ENCODE peak calls at places on chromosomes 7 and 10, in nine cellular contexts. One of them, this sample, is unnamed.

GRCh38 chr7:17158261-17158660 is 140.2 kb upstream of the AHR start:
- DNase-seq in G401: no peak
- DNase-seq in D341Med: no peak
- DNase-seq in NCI-H2081 treated with DMSO at 0.1 percent for 48 hours: no peak
- DNase-seq in NCI-H446: no peak
- DNase-seq in activated naive CD4-positive, alpha-beta T cell treated with anti-CD3 and anti-CD28 coated beads, Interleukin-2, amount 50 U/mL, for 16 hours: no peak
- DNase-seq in A549: no peak
- DNase-seq in AG20443: no peak
- DNase-seq in ACHN: no peak
- DNase-seq in this sample: no peak

GRCh38 chr10:21364196-21365114 is 161.0 kb downstream of the SKIDA1 start:
- DNase-seq in AG20443: peak
- DNase-seq in activated naive CD4-positive, alpha-beta T cell treated with anti-CD3 and anti-CD28 coated beads, Interleukin-2, amount 50 U/mL, for 16 hours: no peak
- DNase-seq in NCI-H446: no peak
- DNase-seq in ACHN: peak
- DNase-seq in D341Med: no peak
- DNase-seq in NCI-H2081 treated with DMSO at 0.1 percent for 48 hours: no peak
- DNase-seq in G401: peak
- DNase-seq in A549: peak
- DNase-seq in this sample: peak

GRCh38 chr7:111937164-111937563 is 269.0 kb downstream of the DOCK4 start:
- DNase-seq in activated naive CD4-positive, alpha-beta T cell treated with anti-CD3 and anti-CD28 coated beads, Interleukin-2, amount 50 U/mL, for 16 hours: no peak
- DNase-seq in G401: no peak
- DNase-seq in ACHN: no peak
- DNase-seq in D341Med: no peak
- DNase-seq in AG20443: no peak
- DNase-seq in NCI-H446: no peak
- DNase-seq in NCI-H2081 treated with DMSO at 0.1 percent for 48 hours: no peak
- DNase-seq in A549: no peak
- DNase-seq in this sample: no peak

GRCh38 chr7:45107356-45107755 is 4.1 kb downstream of the TBRG4 start:
- DNase-seq in ACHN: no peak
- DNase-seq in AG20443: no peak
- DNase-seq in D341Med: no peak
- DNase-seq in activated naive CD4-positive, alpha-beta T cell treated with anti-CD3 and anti-CD28 coated beads, Interleukin-2, amount 50 U/mL, for 16 hours: no peak
- DNase-seq in NCI-H446: no peak
- DNase-seq in G401: no peak
- DNase-seq in NCI-H2081 treated with DMSO at 0.1 percent for 48 hours: no peak
- DNase-seq in A549: no peak
- DNase-seq in this sample: no peak

GRCh38 chr7:91069146-91069545 is 195.1 kb upstream of the FZD1 start:
- DNase-seq in A549: no peak
- DNase-seq in D341Med: no peak
- DNase-seq in NCI-H2081 treated with DMSO at 0.1 percent for 48 hours: no peak
- DNase-seq in activated naive CD4-positive, alpha-beta T cell treated with anti-CD3 and anti-CD28 coated beads, Interleukin-2, amount 50 U/mL, for 16 hours: no peak
- DNase-seq in NCI-H446: no peak
- DNase-seq in G401: no peak
- DNase-seq in ACHN: no peak
- DNase-seq in AG20443: no peak
- DNase-seq in this sample: no peak

GRCh38 chr7:94067506-94067905 is 63.4 kb upstream of the BET1 start:
- DNase-seq in ACHN: no peak
- DNase-seq in D341Med: no peak
- DNase-seq in AG20443: no peak
- DNase-seq in NCI-H446: no peak
- DNase-seq in activated naive CD4-positive, alpha-beta T cell treated with anti-CD3 and anti-CD28 coated beads, Interleukin-2, amount 50 U/mL, for 16 hours: no peak
- DNase-seq in NCI-H2081 treated with DMSO at 0.1 percent for 48 hours: no peak
- DNase-seq in A549: no peak
- DNase-seq in G401: no peak
- DNase-seq in this sample: no peak

GRCh38 chr7:11458736-11459483 is 373.1 kb downstream of the THSD7A start:
- DNase-seq in D341Med: no peak
- DNase-seq in AG20443: peak
- DNase-seq in activated naive CD4-positive, alpha-beta T cell treated with anti-CD3 and anti-CD28 coated beads, Interleukin-2, amount 50 U/mL, for 16 hours: no peak
- DNase-seq in NCI-H446: no peak
- DNase-seq in A549: peak
- DNase-seq in ACHN: peak
- DNase-seq in G401: no peak
- DNase-seq in NCI-H2081 treated with DMSO at 0.1 percent for 48 hours: no peak
- DNase-seq in this sample: peak

GRCh38 chr7:87341441-87341840 is 4.0 kb upstream of the CROT start:
- DNase-seq in activated naive CD4-positive, alpha-beta T cell treated with anti-CD3 and anti-CD28 coated beads, Interleukin-2, amount 50 U/mL, for 16 hours: no peak
- DNase-seq in AG20443: no peak
- DNase-seq in A549: no peak
- DNase-seq in G401: no peak
- DNase-seq in NCI-H2081 treated with DMSO at 0.1 percent for 48 hours: no peak
- DNase-seq in NCI-H446: no peak
- DNase-seq in D341Med: no peak
- DNase-seq in ACHN: no peak
- DNase-seq in this sample: no peak

GRCh38 chr7:132406039-132406438 is 170.2 kb downstream of the PLXNA4 start:
- DNase-seq in AG20443: peak
- DNase-seq in NCI-H446: no peak
- DNase-seq in activated naive CD4-positive, alpha-beta T cell treated with anti-CD3 and anti-CD28 coated beads, Interleukin-2, amount 50 U/mL, for 16 hours: no peak
- DNase-seq in D341Med: no peak
- DNase-seq in G401: no peak
- DNase-seq in A549: no peak
- DNase-seq in NCI-H2081 treated with DMSO at 0.1 percent for 48 hours: no peak
- DNase-seq in ACHN: no peak
- DNase-seq in this sample: no peak

GRCh38 chr7:155373359-155374273 is 75.9 kb downstream of the INSIG1 start:
- DNase-seq in ACHN: no peak
- DNase-seq in NCI-H446: no peak
- DNase-seq in NCI-H2081 treated with DMSO at 0.1 percent for 48 hours: no peak
- DNase-seq in AG20443: no peak
- DNase-seq in G401: no peak
- DNase-seq in activated naive CD4-positive, alpha-beta T cell treated with anti-CD3 and anti-CD28 coated beads, Interleukin-2, amount 50 U/mL, for 16 hours: no peak
- DNase-seq in D341Med: peak
- DNase-seq in A549: no peak
- DNase-seq in this sample: no peak

GRCh38 chr10:83692196-83692595 is 447.1 kb upstream of the GHITM start:
- DNase-seq in NCI-H2081 treated with DMSO at 0.1 percent for 48 hours: no peak
- DNase-seq in ACHN: no peak
- DNase-seq in D341Med: no peak
- DNase-seq in activated naive CD4-positive, alpha-beta T cell treated with anti-CD3 and anti-CD28 coated beads, Interleukin-2, amount 50 U/mL, for 16 hours: no peak
- DNase-seq in A549: no peak
- DNase-seq in G401: no peak
- DNase-seq in NCI-H446: no peak
- DNase-seq in AG20443: no peak
- DNase-seq in this sample: no peak

GRCh38 chr10:117250409-117250808 is 9.5 kb downstream of the SLC18A2 start:
- DNase-seq in ACHN: no peak
- DNase-seq in activated naive CD4-positive, alpha-beta T cell treated with anti-CD3 and anti-CD28 coated beads, Interleukin-2, amount 50 U/mL, for 16 hours: no peak
- DNase-seq in AG20443: no peak
- DNase-seq in G401: no peak
- DNase-seq in A549: no peak
- DNase-seq in D341Med: no peak
- DNase-seq in NCI-H446: no peak
- DNase-seq in NCI-H2081 treated with DMSO at 0.1 percent for 48 hours: no peak
- DNase-seq in this sample: no peak

GRCh38 chr7:151167197-151167911 is at the start of gene GBX1:
- DNase-seq in A549: peak
- DNase-seq in ACHN: peak
- DNase-seq in activated naive CD4-positive, alpha-beta T cell treated with anti-CD3 and anti-CD28 coated beads, Interleukin-2, amount 50 U/mL, for 16 hours: peak
- DNase-seq in G401: no peak
- DNase-seq in NCI-H446: no peak
- DNase-seq in D341Med: peak
- DNase-seq in NCI-H2081 treated with DMSO at 0.1 percent for 48 hours: no peak
- DNase-seq in AG20443: peak
- DNase-seq in this sample: no peak

GRCh38 chr7:80231719-80232118 is 97.1 kb downstream of the GNAI1 start:
- DNase-seq in A549: no peak
- DNase-seq in NCI-H446: no peak
- DNase-seq in NCI-H2081 treated with DMSO at 0.1 percent for 48 hours: no peak
- DNase-seq in activated naive CD4-positive, alpha-beta T cell treated with anti-CD3 and anti-CD28 coated beads, Interleukin-2, amount 50 U/mL, for 16 hours: no peak
- DNase-seq in D341Med: no peak
- DNase-seq in G401: no peak
- DNase-seq in AG20443: peak
- DNase-seq in ACHN: no peak
- DNase-seq in this sample: peak

GRCh38 chr7:27671675-27672074 is 9.0 kb upstream of the HIBADH start:
- DNase-seq in NCI-H2081 treated with DMSO at 0.1 percent for 48 hours: no peak
- DNase-seq in activated naive CD4-positive, alpha-beta T cell treated with anti-CD3 and anti-CD28 coated beads, Interleukin-2, amount 50 U/mL, for 16 hours: no peak
- DNase-seq in A549: no peak
- DNase-seq in NCI-H446: no peak
- DNase-seq in AG20443: no peak
- DNase-seq in G401: no peak
- DNase-seq in D341Med: no peak
- DNase-seq in ACHN: no peak
- DNase-seq in this sample: no peak

GRCh38 chr7:98569606-98570337 is 47.3 kb upstream of the NPTX2 start:
- DNase-seq in G401: peak
- DNase-seq in NCI-H2081 treated with DMSO at 0.1 percent for 48 hours: no peak
- DNase-seq in D341Med: no peak
- DNase-seq in activated naive CD4-positive, alpha-beta T cell treated with anti-CD3 and anti-CD28 coated beads, Interleukin-2, amount 50 U/mL, for 16 hours: no peak
- DNase-seq in A549: no peak
- DNase-seq in AG20443: no peak
- DNase-seq in ACHN: no peak
- DNase-seq in NCI-H446: no peak
- DNase-seq in this sample: no peak

GRCh38 chr10:97714401-97715258 is 1.1 kb downstream of the MARVELD1 start:
- DNase-seq in ACHN: peak
- DNase-seq in NCI-H2081 treated with DMSO at 0.1 percent for 48 hours: no peak
- DNase-seq in activated naive CD4-positive, alpha-beta T cell treated with anti-CD3 and anti-CD28 coated beads, Interleukin-2, amount 50 U/mL, for 16 hours: peak
- DNase-seq in NCI-H446: no peak
- DNase-seq in AG20443: peak
- DNase-seq in A549: peak
- DNase-seq in D341Med: peak
- DNase-seq in G401: peak
- DNase-seq in this sample: peak

GRCh38 chr7:32043688-32044087 is 26.5 kb downstream of the PDE1C start:
- DNase-seq in G401: no peak
- DNase-seq in ACHN: peak
- DNase-seq in NCI-H2081 treated with DMSO at 0.1 percent for 48 hours: no peak
- DNase-seq in activated naive CD4-positive, alpha-beta T cell treated with anti-CD3 and anti-CD28 coated beads, Interleukin-2, amount 50 U/mL, for 16 hours: no peak
- DNase-seq in D341Med: no peak
- DNase-seq in AG20443: peak
- DNase-seq in NCI-H446: no peak
- DNase-seq in A549: peak
- DNase-seq in this sample: no peak

This sample was measured in AG08396.